ENCODE peak calls at places on chromosomes 6 and 20, in nine cellular contexts. Q, W, E, U, M, R, D, T and F are unnamed samples.

GRCh38 chr6:123715243-123715863 is 78.6 kb upstream of the TRDN start:
- DNase-seq in Q (no peak), W (peak), E (peak), U (peak), M (no peak), R (peak), D (no peak), T (peak), F (no peak)

GRCh38 chr6:156752666-156753301 is 24.4 kb upstream of the ARID1B start:
- DNase-seq in Q (peak), W (no peak), E (peak), U (peak), M (no peak), R (peak), D (no peak), T (no peak), F (no peak)

GRCh38 chr20:32570401-32571190 is 14.5 kb downstream of the NOL4L start:
- DNase-seq in Q (no peak), W (no peak), E (no peak), U (no peak), M (no peak), R (no peak), D (no peak), T (no peak), F (no peak)

GRCh38 chr6:168355716-168356522 is 36.3 kb upstream of the DACT2 start:
- DNase-seq in Q (peak), W (peak), E (no peak), U (peak), M (peak), R (no peak), D (peak), T (peak), F (no peak)

GRCh38 chr6:125041740-125042459 is 79.7 kb downstream of the RNF217 start:
- DNase-seq in Q (no peak), W (peak), E (no peak), U (no peak), M (no peak), R (no peak), D (no peak), T (peak), F (no peak)

GRCh38 chr6:100488231-100488630 is 23.5 kb upstream of the SIM1 start:
- DNase-seq in Q (no peak), W (peak), E (no peak), U (no peak), M (no peak), R (no peak), D (no peak), T (no peak), F (no peak)

GRCh38 chr6:39357998-39358686 is 35.6 kb upstream of the KCNK16 start:
- DNase-seq in Q (no peak), W (peak), E (no peak), U (no peak), M (no peak), R (no peak), D (peak), T (peak), F (peak)

GRCh38 chr20:18412202-18412901 is 54.5 kb downstream of the DZANK1 start:
- DNase-seq in Q (no peak), W (no peak), E (peak), U (no peak), M (no peak), R (peak), D (no peak), T (no peak), F (no peak)

GRCh38 chr20:39874049-39874893 is 814.8 kb downstream of the MAFB start:
- DNase-seq in Q (peak), W (peak), E (peak), U (peak), M (no peak), R (peak), D (peak), T (peak), F (peak)

GRCh38 chr6:7505196-7505699 is 36.2 kb upstream of the DSP start:
- DNase-seq in Q (peak), W (peak), E (no peak), U (peak), M (no peak), R (no peak), D (peak), T (peak), F (no peak)

GRCh38 chr6:89239338-89239737 is 22.2 kb upstream of the GABRR1 start:
- DNase-seq in Q (peak), W (peak), E (peak), U (no peak), M (no peak), R (peak), D (no peak), T (no peak), F (no peak)

GRCh38 chr6:130717657-130718056 is 109.5 kb upstream of the SMLR1 start:
- DNase-seq in Q (no peak), W (no peak), E (no peak), U (no peak), M (no peak), R (no peak), D (no peak), T (no peak), F (no peak)

GRCh38 chr6:22194188-22194921 is 102.5 kb downstream of the PRL start:
- DNase-seq in Q (no peak), W (peak), E (no peak), U (no peak), M (no peak), R (peak), D (no peak), T (no peak), F (no peak)

GRCh38 chr20:10971096-10971495 is 297.3 kb upstream of the JAG1 start:
- DNase-seq in Q (no peak), W (no peak), E (no peak), U (no peak), M (no peak), R (no peak), D (no peak), T (no peak), F (no peak)

DNA sequence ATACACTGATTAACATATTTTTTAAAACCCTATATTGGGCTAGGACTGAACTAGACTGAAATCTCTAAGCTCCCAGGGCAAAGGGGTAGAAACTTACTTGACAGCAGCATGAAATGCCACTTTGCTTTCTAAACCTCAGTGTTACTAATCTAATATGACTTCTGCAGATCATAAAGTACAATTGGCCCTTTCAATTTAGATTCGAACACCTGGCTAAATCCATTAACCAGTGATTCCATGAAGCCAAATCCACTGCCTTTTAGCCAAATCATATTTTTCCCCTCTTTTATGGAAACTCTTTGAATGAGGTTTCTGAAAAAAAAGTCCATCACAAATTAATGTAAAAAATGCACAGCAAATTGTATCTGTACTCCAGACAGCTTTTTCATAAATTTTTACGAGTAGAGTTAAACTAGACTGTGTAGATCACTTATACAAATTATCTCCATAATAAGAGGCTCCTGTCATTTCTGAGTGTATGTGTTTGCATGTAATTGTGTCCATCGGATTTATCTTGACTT is 25.7 kb downstream of the EPHA7 start:
- DNase-seq in Q (no peak), W (no peak), E (no peak), U (no peak), M (no peak), R (no peak), D (no peak), T (no peak), F (no peak)
- TF ChIP-seq CTCF in Q (no peak), W (no peak), E (no peak), U (no peak), M (no peak), R (no peak), D (no peak), T (no peak), F (no peak)

GRCh38 chr20:63186528-63187316 is 29.2 kb downstream of the YTHDF1 start:
- DNase-seq in Q (no peak), W (no peak), E (no peak), U (peak), M (no peak), R (no peak), D (no peak), T (no peak), F (no peak)
- TF ChIP-seq CTCF in Q (no peak), W (no peak), E (no peak), U (no peak), M (no peak), R (no peak), D (no peak), T (peak), F (no peak)

GRCh38 chr6:42136508-42137191 is 5.8 kb downstream of the C6orf132 start:
- DNase-seq in Q (peak), W (peak), E (peak), U (peak), M (peak), R (peak), D (no peak), T (peak), F (no peak)
- TF ChIP-seq CTCF in Q (no peak), W (peak), E (peak), U (peak), M (no peak), R (peak), D (no peak), T (peak), F (no peak)

DNA sequence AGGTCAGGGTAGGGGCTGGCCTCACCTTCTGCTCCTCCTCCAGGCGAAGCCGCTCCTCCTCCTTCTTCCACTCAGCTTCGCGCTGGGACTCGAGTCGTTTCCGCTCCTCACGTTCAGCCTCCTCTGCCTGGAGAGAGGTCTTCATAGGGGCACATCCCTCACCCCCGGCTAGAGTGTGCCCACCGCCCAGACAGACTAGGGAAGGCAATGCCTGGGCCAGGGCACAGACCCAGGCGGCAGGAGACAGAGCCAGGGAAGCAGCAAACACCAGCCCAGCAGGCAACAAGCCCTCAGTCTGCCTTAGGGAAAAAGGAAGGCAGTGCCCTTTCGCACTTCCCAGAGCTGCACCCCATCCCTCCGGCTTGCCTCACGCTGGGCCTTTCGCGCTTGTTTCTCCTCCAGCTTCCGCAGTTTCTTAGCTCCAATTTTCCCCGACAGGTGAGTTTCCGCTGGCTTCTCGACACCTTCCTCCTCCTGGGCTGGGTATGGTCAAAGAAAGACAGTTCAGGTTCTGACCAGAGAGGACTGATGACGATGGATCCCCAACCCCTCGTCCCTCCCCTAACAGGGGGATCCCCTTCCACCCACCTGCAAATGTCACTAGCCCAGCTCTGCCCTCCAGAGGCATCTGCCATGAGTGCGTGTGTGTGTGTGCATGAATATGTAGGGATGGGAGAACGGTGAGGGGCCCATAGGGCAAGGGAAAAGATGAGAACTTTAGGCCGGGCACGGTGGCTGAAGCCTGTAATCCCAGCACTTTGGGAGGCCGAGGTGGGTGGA is 4.3 kb downstream of the DDRGK1 start:
- DNase-seq in Q (no peak), W (no peak), E (no peak), U (no peak), M (no peak), R (peak), D (no peak), T (no peak), F (no peak)
- TF ChIP-seq CTCF in Q (no peak), W (no peak), E (no peak), U (no peak), M (no peak), R (no peak), D (no peak), T (no peak), F (no peak)

DNA sequence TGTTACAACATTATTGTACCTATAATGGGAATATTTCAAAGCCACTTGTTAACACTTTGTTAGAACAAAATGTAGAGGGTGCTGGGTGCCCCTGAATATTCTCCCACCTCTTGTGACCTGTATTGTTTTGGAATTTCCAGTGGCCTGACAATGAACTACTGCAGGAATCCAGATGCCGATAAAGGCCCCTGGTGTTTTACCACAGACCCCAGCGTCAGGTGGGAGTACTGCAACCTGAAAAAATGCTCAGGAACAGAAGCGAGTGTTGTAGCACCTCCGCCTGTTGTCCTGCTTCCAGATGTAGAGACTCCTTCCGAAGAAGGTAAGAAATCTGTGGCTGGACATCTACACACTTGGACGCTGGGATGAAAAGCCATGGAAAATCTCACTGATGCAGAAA is 28.9 kb downstream of the PLG start:
- DNase-seq in Q (peak), W (no peak), E (no peak), U (peak), M (no peak), R (no peak), D (no peak), T (peak), F (no peak)
- TF ChIP-seq CTCF in Q (peak), W (peak), E (peak), U (no peak), M (peak), R (no peak), D (no peak), T (peak), F (no peak)

GRCh38 chr20:3313681-3314080 is 74.7 kb upstream of the SLC4A11 start:
- DNase-seq in Q (no peak), W (no peak), E (no peak), U (no peak), M (no peak), R (no peak), D (no peak), T (peak), F (no peak)
- TF ChIP-seq CTCF in Q (no peak), W (no peak), E (no peak), U (no peak), M (no peak), R (no peak), D (no peak), T (no peak), F (no peak)

GRCh38 chr20:35560541-35560940 is 18.7 kb downstream of the ERGIC3 start:
- DNase-seq in Q (no peak), W (no peak), E (no peak), U (no peak), M (no peak), R (no peak), D (no peak), T (no peak), F (no peak)

GRCh38 chr20:35561671-35562070 is 19.8 kb downstream of the ERGIC3 start:
- DNase-seq in Q (peak), W (no peak), E (peak), U (no peak), M (no peak), R (no peak), D (no peak), T (no peak), F (no peak)

GRCh38 chr20:35562541-35563110 is 20.7 kb downstream of the ERGIC3 start:
- DNase-seq in Q (no peak), W (no peak), E (no peak), U (no peak), M (no peak), R (no peak), D (no peak), T (no peak), F (no peak)

GRCh38 chr20:35560105-35560511 is 18.2 kb downstream of the ERGIC3 start:
- DNase-seq in Q (no peak), W (no peak), E (no peak), U (no peak), M (no peak), R (no peak), D (no peak), T (no peak), F (no peak)

DNA sequence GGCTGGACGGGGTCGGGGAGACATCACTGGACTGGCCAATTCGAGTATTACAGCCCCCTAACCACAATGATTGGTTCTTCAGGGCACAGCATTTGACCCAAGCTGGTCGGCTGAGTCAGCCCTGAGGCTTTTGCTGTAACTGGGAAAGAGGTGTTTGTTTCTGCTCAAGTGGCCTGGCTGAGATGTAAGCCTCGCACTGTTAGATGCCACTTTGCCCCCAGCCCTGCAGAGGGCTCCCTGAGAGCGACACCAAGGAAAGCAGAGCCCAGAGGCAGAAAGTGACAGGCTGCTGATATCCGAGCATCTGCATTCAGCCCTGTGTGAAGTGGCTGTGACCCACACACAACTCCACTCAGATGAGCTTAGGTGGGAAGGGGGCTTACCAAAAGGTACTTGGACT is 19.4 kb downstream of the ERGIC3 start:
- DNase-seq in Q (peak), W (peak), E (peak), U (peak), M (no peak), R (no peak), D (no peak), T (peak), F (no peak)
- TF ChIP-seq CTCF in Q (no peak), W (no peak), E (peak), U (peak), M (no peak), R (peak), D (peak), T (peak), F (no peak)